ENCODE peak calls at places on chromosomes 11 and 22, in five cellular contexts. Y is heart left ventricle; M is left ventricle myocardium inferior; N is effector memory CD4-positive, alpha-beta T cell; E is fibroblast of lung. Q is an unnamed sample.

GRCh38 chr11:33980896-33981295 is 70.6 kb upstream of the CAPRIN1 start:
- DNase-seq in Y (no peak), E (no peak), N (no peak), M (no peak), Q (no peak)

GRCh38 chr11:72776117-72776843 is 17.6 kb downstream of the STARD10 start:
- DNase-seq in N (no peak), E (no peak), Y (no peak), M (no peak), Q (no peak)

GRCh38 chr11:62552931-62553838 is 6.6 kb upstream of the AHNAK start:
- DNase-seq in M (peak; percentile 86), E (peak; percentile 96), N (peak; percentile 41), Y (peak; percentile 90), Q (peak; percentile 85)

GRCh38 chr11:76756341-76756771 is 26.8 kb upstream of the TSKU start:
- DNase-seq in N (no peak), E (no peak), Y (peak; percentile 29), M (no peak), Q (no peak)

GRCh38 chr11:73464347-73464746 is 88.1 kb downstream of the RELT start:
- DNase-seq in E (no peak), N (no peak), Y (no peak), M (no peak), Q (no peak)

GRCh38 chr11:60130496-60130895 is 42.0 kb downstream of the MS4A2 start:
- DNase-seq in N (no peak), M (no peak), Y (no peak), E (no peak), Q (no peak)

GRCh38 chr11:31817621-31818493 is 6.7 kb upstream of the PAX6 start:
- DNase-seq in M (no peak), E (no peak), N (no peak), Y (no peak), Q (no peak)

GRCh38 chr11:9201372-9202162 is 63.6 kb downstream of the DENND5A start:
- DNase-seq in Y (no peak), M (no peak), E (no peak), N (no peak), Q (no peak)

GRCh38 chr22:35051791-35052190 is 14.2 kb upstream of the ISX start:
- DNase-seq in E (no peak), N (no peak), Y (no peak), M (no peak), Q (no peak)

GRCh38 chr11:121418625-121419114 is 33.4 kb upstream of the SORL1 start:
- DNase-seq in E (no peak), Y (peak; percentile 24), N (peak; percentile 23), M (no peak), Q (peak; percentile 80)

GRCh38 chr22:36286096-36286957 is 33.4 kb downstream of the APOL1 start:
- DNase-seq in E (peak; percentile 71), N (peak; percentile 25), M (peak; percentile 78), Y (peak; percentile 82), Q (peak; percentile 68)

GRCh38 chr11:115930276-115930675 is 426.1 kb upstream of the CADM1 start:
- DNase-seq in N (no peak), M (no peak), E (no peak), Y (peak; percentile 70), Q (no peak)

GRCh38 chr11:15845261-15845660 is 511.1 kb downstream of the SOX6 start:
- DNase-seq in M (no peak), E (no peak), N (no peak), Y (no peak), Q (no peak)

GRCh38 chr11:134412508-134413333 is 679 bp upstream of the B3GAT1 start:
- DNase-seq in M (no peak), N (no peak), Y (no peak), E (no peak), Q (no peak)

GRCh38 chr11:12403122-12403994 is 26.0 kb downstream of the PARVA start:
- DNase-seq in N (no peak), M (no peak), E (no peak), Y (no peak), Q (no peak)

DNA sequence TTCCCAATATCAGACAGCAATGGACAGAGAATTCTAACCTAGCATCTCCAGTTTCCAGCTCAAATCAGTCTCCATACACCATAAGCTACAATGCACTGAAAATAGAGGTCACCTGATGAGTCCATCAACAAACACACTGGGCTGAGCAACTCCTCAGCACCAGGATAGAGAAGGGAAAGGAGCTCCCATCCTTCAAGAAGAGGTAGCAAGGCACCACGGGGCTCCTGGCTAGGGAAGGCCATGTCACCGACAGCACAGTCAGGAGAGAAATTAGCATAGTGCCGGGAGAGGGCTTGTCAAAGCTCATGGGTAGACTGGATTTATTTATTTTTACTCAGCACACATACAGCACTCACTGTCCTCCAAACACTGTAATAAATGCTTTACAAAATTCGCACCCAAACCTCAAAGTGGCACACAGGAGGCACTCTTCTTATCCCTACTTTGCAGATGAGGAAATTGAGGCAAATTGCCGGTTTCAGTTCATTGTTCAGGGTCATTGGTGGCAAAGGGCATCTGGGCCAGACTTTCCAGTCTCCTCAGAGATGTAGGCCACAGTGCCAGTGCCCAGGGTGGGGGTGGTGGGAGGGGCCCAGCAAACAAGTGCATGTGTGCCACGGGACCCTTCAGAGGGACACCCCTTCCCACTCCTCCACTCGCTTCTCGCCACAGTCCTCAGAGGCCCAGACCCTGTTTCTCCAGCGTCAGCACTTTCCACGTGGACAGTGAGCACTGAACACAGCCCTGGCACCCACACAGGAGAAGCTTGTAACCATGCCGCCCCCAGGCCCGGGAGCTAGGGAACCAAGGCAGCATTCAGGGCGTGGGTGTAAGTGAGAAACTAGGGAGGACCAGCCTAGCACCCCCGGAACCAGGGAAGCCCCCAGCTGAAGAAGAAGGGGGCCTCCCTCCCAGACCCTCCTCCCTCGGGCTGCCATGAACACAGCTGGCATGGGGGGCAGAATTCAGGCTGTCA is 1417.4 kb downstream of the TBC1D22A start:
- DNase-seq in Y (no peak), E (no peak), M (no peak), N (no peak), Q (no peak)
- H3K9me3 ChIP-seq in Y (no peaks in the 10 kb centered on the region), E (no peaks in the 10 kb centered on the region), M (no peaks in the 10 kb centered on the region), N (no peaks in the 10 kb centered on the region), Q (no peaks in the 10 kb centered on the region)

GRCh38 chr22:49931863-49932262 is 13.4 kb downstream of the CRELD2 start:
- DNase-seq in M (no peak), Y (no peak), E (no peak), N (no peak), Q (no peak)
- H3K4me1 ChIP-seq in M (peaks cover 77% of the 10 kb centered on the region), Y (peaks cover 11% of the 10 kb centered on the region), E (peaks cover 16% of the 10 kb centered on the region), N (peaks cover 36% of the 10 kb centered on the region), Q (peaks cover 60% of the 10 kb centered on the region)

GRCh38 chr22:48100685-48101417 is 1338.4 kb downstream of the TBC1D22A start:
- DNase-seq in M (no peak), N (no peak), E (no peak), Y (no peak), Q (no peak)
- H3K9me3 ChIP-seq in M (no peaks in the 10 kb centered on the region), N (no peaks in the 10 kb centered on the region), E (no peaks in the 10 kb centered on the region), Y (no peaks in the 10 kb centered on the region), Q (no peaks in the 10 kb centered on the region)

GRCh38 chr22:20206709-20207215 is 55.9 kb upstream of the CCDC188 start:
- DNase-seq in N (no peak), M (no peak), Y (no peak), E (peak; percentile 31), Q (peak; percentile 52)
- H3K4me1 ChIP-seq in N (peaks cover 17% of the 10 kb centered on the region), M (peaks cover 66% of the 10 kb centered on the region), Y (no peaks in the 10 kb centered on the region), E (peaks cover 29% of the 10 kb centered on the region), Q (peaks cover 33% of the 10 kb centered on the region)

GRCh38 chr22:49010086-49010863 is 817.4 kb downstream of the BRD1 start:
- DNase-seq in M (no peak), Y (peak; percentile 15), E (no peak), N (no peak), Q (no peak)
- H3K9me3 ChIP-seq in M (no peaks in the 10 kb centered on the region), Y (no peaks in the 10 kb centered on the region), E (peaks cover 4% of the 10 kb centered on the region), N (no peaks in the 10 kb centered on the region), Q (no peaks in the 10 kb centered on the region)

GRCh38 chr11:82900277-82901164 is at the start of gene PRCP:
- DNase-seq in Y (peak; percentile 95), E (peak; percentile 87), M (peak; percentile 92), N (peak; percentile 88), Q (peak; percentile 93)

GRCh38 chr11:82899191-82899820 is 924 bp downstream of the PRCP start:
- DNase-seq in M (no peak), N (no peak), Y (no peak), E (no peak), Q (peak; percentile 31)

GRCh38 chr11:82896183-82896582 is 4.0 kb downstream of the PRCP start:
- DNase-seq in Y (no peak), M (no peak), E (no peak), N (no peak), Q (no peak)

GRCh38 chr11:82899957-82900276 is 313 bp downstream of the PRCP start:
- DNase-seq in M (no peak), N (no peak), E (no peak), Y (no peak), Q (no peak)

GRCh38 chr11:82898242-82898641 is 2.0 kb downstream of the PRCP start:
- DNase-seq in E (no peak), Y (no peak), M (no peak), N (no peak), Q (no peak)
- H3K4me1 ChIP-seq in E (peaks cover 3% of the 10 kb centered on the region), Y (no peaks in the 10 kb centered on the region), M (peaks cover 66% of the 10 kb centered on the region), N (peaks cover 9% of the 10 kb centered on the region), Q (peaks cover 28% of the 10 kb centered on the region)

DNA sequence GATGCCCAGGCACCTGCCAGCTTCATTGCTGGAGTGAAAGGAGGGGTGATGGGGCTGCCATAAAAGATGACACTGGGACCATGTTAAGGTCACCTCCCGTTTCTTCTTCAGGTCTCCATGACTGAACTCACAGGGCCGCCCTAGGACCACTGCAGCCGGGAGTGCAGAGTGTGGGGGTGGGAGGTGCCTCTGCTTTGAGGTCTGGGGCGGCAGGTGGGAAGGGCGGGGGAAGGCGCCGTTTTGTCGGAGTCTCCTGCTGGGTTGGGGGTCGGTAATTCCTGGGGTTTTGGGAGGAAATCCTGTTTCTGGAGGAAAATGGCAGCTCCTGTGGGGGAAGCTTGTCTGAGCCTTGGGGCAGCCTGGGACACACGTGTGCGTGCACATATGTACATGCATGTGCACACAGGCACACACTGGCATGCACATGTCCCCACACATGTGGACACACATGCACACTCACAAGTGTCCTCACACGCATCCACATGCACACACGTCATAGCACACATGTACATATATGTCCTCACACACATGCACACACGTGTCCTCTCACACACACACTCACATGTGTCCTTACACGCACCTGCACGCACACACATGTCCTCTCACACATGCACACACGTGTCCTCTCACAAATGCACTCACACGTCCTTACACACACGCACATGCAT is 990.9 kb downstream of the BRD1 start:
- DNase-seq in E (no peak), N (no peak), M (no peak), Y (no peak), Q (no peak)
- H3K9me3 ChIP-seq in E (peaks cover 7% of the 10 kb centered on the region), N (no peaks in the 10 kb centered on the region), M (peaks cover 20% of the 10 kb centered on the region), Y (peaks cover 16% of the 10 kb centered on the region), Q (no peaks in the 10 kb centered on the region)

DNA sequence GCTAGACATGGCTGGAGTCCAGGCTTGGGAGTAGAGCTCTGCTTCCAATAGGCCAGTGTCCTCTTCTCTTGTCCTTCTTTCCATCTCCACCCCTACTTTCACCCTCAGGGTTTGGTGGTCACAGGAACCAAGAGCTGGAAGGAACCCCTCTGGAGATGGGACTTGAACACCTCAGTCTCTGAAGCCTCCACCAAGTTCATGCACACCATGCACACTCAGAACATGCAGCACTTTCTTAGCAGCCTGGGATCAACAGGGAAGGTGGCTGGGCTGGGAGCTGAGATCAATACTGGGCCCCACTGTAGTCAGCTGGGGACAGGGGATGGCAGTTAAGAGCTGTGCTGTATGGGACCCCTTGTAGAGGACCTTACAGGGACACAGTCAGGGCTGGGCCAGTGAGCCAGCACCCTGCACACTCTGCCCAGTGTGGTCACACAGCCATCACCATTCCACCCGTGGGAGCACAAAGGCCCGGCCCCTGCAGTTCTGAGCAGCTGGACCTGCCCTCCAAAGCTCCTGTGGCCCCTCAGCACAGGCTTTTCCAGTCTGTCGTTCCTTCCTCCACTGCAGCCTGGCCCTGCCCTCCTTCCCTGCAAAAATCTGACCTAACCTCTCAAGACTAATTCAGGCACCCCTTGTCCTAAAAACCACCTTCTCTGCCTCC is 47.7 kb downstream of the GAB4 start:
- DNase-seq in N (no peak), Y (no peak), M (no peak), E (no peak), Q (no peak)
- H3K4me1 ChIP-seq in N (no peaks in the 10 kb centered on the region), Y (no peaks in the 10 kb centered on the region), M (no peaks in the 10 kb centered on the region), E (no peaks in the 10 kb centered on the region), Q (no peaks in the 10 kb centered on the region)

GRCh38 chr11:70608568-70609314 is 210.4 kb downstream of the CTTN start:
- DNase-seq in M (no peak), E (peak; percentile 12), Y (peak; percentile 21), N (no peak), Q (no peak)
- H3K9me3 ChIP-seq in M (no peaks in the 10 kb centered on the region), E (no peaks in the 10 kb centered on the region), Y (no peaks in the 10 kb centered on the region), N (no peaks in the 10 kb centered on the region), Q (no peaks in the 10 kb centered on the region)

Q was measured in CD4-positive, CD25-positive, alpha-beta regulatory T cell.